ENCODE peak calls at places on chromosomes 12 and 14, in four cellular contexts. V is HepG2, H is K562, E is GM12878. L is an unnamed sample.
A peak's percentile ranks its signal among the peaks of the same experiment; 100 is the strongest.

GRCh38 chr12:51692016-51692415 is 101.0 kb downstream of the SCN8A start:
- DNase-seq in V (no peak), H (no peak), E (no peak), L (no peak)

GRCh38 chr14:77031680-77032482 is 3.4 kb upstream of the IRF2BPL start:
- DNase-seq in V (no peak), H (no peak), E (no peak), L (no peak)

GRCh38 chr12:47419500-47419899 is 286.3 kb downstream of the RPAP3 start:
- DNase-seq in V (no peak), H (no peak), E (no peak), L (no peak)

GRCh38 chr14:104355949-104356737 is 217.8 kb downstream of the KIF26A start:
- DNase-seq in V (no peak), H (no peak), E (no peak), L (peak; percentile 62)

GRCh38 chr12:123389560-123390351 is 5.8 kb downstream of the KMT5A start:
- DNase-seq in V (peak; percentile 45), H (peak; percentile 65), E (no peak), L (peak; percentile 77)

GRCh38 chr14:50763386-50764007 is 67.5 kb downstream of the NIN start:
- DNase-seq in V (no peak), H (no peak), E (no peak), L (no peak)

GRCh38 chr12:55063291-55063690 is 43.5 kb downstream of the NEUROD4 start:
- DNase-seq in V (no peak), H (no peak), E (no peak), L (no peak)

GRCh38 chr14:69876848-69877306 is 2.3 kb upstream of the SMOC1 start:
- DNase-seq in V (peak; percentile 72), H (no peak), E (no peak), L (no peak)

GRCh38 chr12:41486718-41487117 is 298.6 kb downstream of the PDZRN4 start:
- DNase-seq in V (no peak), H (no peak), E (no peak), L (no peak)

GRCh38 chr12:29148065-29148957 is 767 bp upstream of the FAR2 start:
- DNase-seq in V (no peak), H (peak; percentile 27), E (no peak), L (peak; percentile 80)

GRCh38 chr12:102542816-102543448 is 62.6 kb upstream of the IGF1 start:
- DNase-seq in V (no peak), H (no peak), E (no peak), L (no peak)

GRCh38 chr14:24070285-24071143 is 848 bp upstream of the CPNE6 start:
- DNase-seq in V (no peak), H (no peak), E (no peak), L (no peak)

GRCh38 chr14:87940382-87940781 is 52.6 kb downstream of the GALC start:
- DNase-seq in V (no peak), H (no peak), E (peak; percentile 51), L (no peak)

GRCh38 chr12:54704187-54704586 is 56.0 kb upstream of the DCD start:
- DNase-seq in V (no peak), H (no peak), E (no peak), L (no peak)

GRCh38 chr12:107468182-107468581 is 217.4 kb upstream of the PWP1 start:
- DNase-seq in V (no peak), H (no peak), E (no peak), L (no peak)

GRCh38 chr12:13422291-13422690 is 225.8 kb downstream of the EMP1 start:
- DNase-seq in V (no peak), H (no peak), E (no peak), L (no peak)

GRCh38 chr12:6778212-6778570 is 5.9 kb downstream of the LAG3 start:
- DNase-seq in V (no peak), H (peak; percentile 41), E (no peak), L (no peak)

GRCh38 chr14:24171422-24172260 is at the start of gene REC8:
- DNase-seq in V (no peak), H (no peak), E (peak; percentile 82), L (peak; percentile 97)

GRCh38 chr12:121800694-121801600 is 2.9 kb upstream of the SETD1B start:
- DNase-seq in V (no peak), H (peak; percentile 83), E (no peak), L (peak; percentile 62)

GRCh38 chr12:93803408-93803807 is 126.2 kb downstream of the CRADD start:
- DNase-seq in V (no peak), H (no peak), E (no peak), L (no peak)

GRCh38 chr12:96986883-96987523 is 79.9 kb downstream of the NEDD1 start:
- DNase-seq in V (peak; percentile 27), H (peak; percentile 32), E (no peak), L (peak; percentile 64)

GRCh38 chr12:2244013-2244861 is 191.4 kb downstream of the CACNA1C start:
- DNase-seq in V (peak; percentile 50), H (no peak), E (no peak), L (no peak)

GRCh38 chr12:124030510-124030909 is 57.5 kb downstream of the ZNF664 start:
- DNase-seq in V (no peak), H (peak; percentile 48), E (no peak), L (peak; percentile 67)

GRCh38 chr12:101877816-101878811 is 734 bp downstream of the DRAM1 start:
- DNase-seq in V (peak; percentile 7), H (peak; percentile 40), E (no peak), L (peak; percentile 18)

GRCh38 chr12:105064564-105065222 is 19.6 kb downstream of the ALDH1L2 start:
- DNase-seq in V (no peak), H (no peak), E (no peak), L (no peak)

GRCh38 chr14:72714094-72714493 is 179.8 kb downstream of the DPF3 start:
- DNase-seq in V (no peak), H (no peak), E (peak; percentile 31), L (no peak)

GRCh38 chr14:23379331-23380196 is 2.7 kb downstream of the CMTM5 start:
- DNase-seq in V (peak; percentile 66), H (peak; percentile 69), E (peak; percentile 3), L (peak; percentile 83)

GRCh38 chr12:2615665-2616387 is 178.9 kb upstream of the FKBP4 start:
- DNase-seq in V (no peak), H (no peak), E (no peak), L (no peak)

GRCh38 chr12:86748874-86749273 is 492.7 kb upstream of the MGAT4C start:
- DNase-seq in V (no peak), H (no peak), E (no peak), L (no peak)

GRCh38 chr12:11901687-11902524 is 168.8 kb upstream of the BCL2L14 start:
- DNase-seq in V (no peak), H (no peak), E (no peak), L (no peak)

GRCh38 chr14:59301354-59301753 is 112.9 kb downstream of the DAAM1 start:
- DNase-seq in V (peak; percentile 78), H (no peak), E (peak; percentile 53), L (no peak)

GRCh38 chr12:51953925-51954324 is 2.4 kb downstream of the ACVR1B start:
- DNase-seq in V (no peak), H (peak; percentile 52), E (no peak), L (no peak)

GRCh38 chr12:111287125-111287900 is 81.6 kb downstream of the PHETA1 start:
- DNase-seq in V (no peak), H (no peak), E (no peak), L (no peak)

GRCh38 chr14:95713596-95714371 is at the start of gene TCL1A:
- DNase-seq in V (no peak), H (peak; percentile 8), E (no peak), L (no peak)

GRCh38 chr12:62817556-62818271 is 117.2 kb downstream of the PPM1H start:
- DNase-seq in V (no peak), H (peak; percentile 38), E (no peak), L (no peak)

GRCh38 chr14:80266930-80267329 is 55.6 kb upstream of the DIO2 start:
- DNase-seq in V (no peak), H (no peak), E (no peak), L (no peak)

GRCh38 chr14:80275208-80275850 is 64.0 kb upstream of the DIO2 start:
- DNase-seq in V (no peak), H (no peak), E (no peak), L (no peak)

GRCh38 chr14:80264698-80265097 is 53.4 kb upstream of the DIO2 start:
- DNase-seq in V (no peak), H (no peak), E (no peak), L (no peak)

GRCh38 chr14:80271389-80271788 is 60.1 kb upstream of the DIO2 start:
- DNase-seq in V (no peak), H (no peak), E (no peak), L (no peak)

GRCh38 chr14:80269338-80269935 is 58.1 kb upstream of the DIO2 start:
- DNase-seq in V (no peak), H (no peak), E (no peak), L (no peak)
- H4K20me1 ChIP-seq in V (no peaks in the 10 kb centered on the region), H (no peaks in the 10 kb centered on the region), E (no peaks in the 10 kb centered on the region), L (no peaks in the 10 kb centered on the region)

DNA sequence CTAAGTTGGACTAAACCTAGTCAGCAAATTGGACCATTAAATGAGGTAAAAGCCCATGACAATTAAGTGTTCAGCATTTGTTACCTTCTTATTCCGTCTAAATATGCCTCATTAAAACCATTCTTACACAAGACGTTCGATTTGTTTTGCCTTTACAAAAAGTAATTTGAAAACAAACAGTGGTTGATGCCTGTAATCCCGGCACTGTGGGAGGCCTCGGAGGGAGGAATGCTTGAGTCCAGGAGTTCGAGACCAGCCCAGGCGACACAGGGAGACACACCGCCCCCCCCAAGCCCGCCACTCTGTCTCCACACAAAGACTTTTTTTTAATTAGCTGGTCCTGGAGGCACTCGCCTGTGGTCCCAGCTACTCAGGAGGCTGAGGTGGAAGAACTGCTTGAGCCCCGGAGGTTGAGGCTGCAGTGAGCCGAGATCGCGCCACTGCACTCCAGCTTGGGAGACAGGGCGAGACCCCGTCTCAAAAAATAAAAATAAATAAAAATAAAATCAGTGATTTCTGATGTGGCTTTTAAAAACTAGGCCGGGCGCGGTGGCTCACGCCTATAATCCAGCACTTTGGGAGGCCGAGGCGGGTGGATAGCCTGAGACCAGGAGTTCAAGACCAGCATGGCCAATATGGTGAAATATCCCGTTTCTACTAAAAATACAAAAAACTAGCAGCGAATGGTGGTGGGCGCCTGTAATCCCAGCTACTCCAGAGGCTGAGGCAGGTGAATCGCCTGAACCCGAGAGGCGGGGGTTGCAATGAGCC is 856 bp upstream of the EIF4B start:
- DNase-seq in V (no peak), H (peak; percentile 55), E (no peak), L (peak; percentile 30)
- TF ChIP-seq FOXM1 in V (no peak), H (no peak), E (no peak), L (no peak)

GRCh38 chr12:58408516-58408915 is 467.1 kb downstream of the ATP23 start:
- DNase-seq in V (no peak), H (no peak), E (no peak), L (no peak)
- TF ChIP-seq NFIC in V (no peak), H (no peak), E (no peak), L (no peak)

GRCh38 chr12:22615963-22616501 is 8.9 kb upstream of the ETNK1 start:
- DNase-seq in V (no peak), H (no peak), E (no peak), L (no peak)
- H4K20me1 ChIP-seq in V (no peaks in the 10 kb centered on the region), H (no peaks in the 10 kb centered on the region), E (no peaks in the 10 kb centered on the region), L (no peaks in the 10 kb centered on the region)

L was measured in SK-N-SH.